ENCODE peak calls at places on chromosomes 11 and 22, in four cellular contexts. Z, I, E and Q are unnamed samples.

GRCh38 chr11:23406131-23406819 is 546.0 kb upstream of the CCDC179 start:
- DNase-seq in Z (no peak), I (no peak), E (no peak), Q (no peak)

GRCh38 chr11:68383976-68384501 is 71.6 kb downstream of the LRP5 start:
- DNase-seq in Z (peak), I (peak), E (peak), Q (peak)

GRCh38 chr11:57316017-57316416 is 8.7 kb downstream of the TNKS1BP1 start:
- DNase-seq in Z (no peak), I (no peak), E (no peak), Q (no peak)

GRCh38 chr11:112784323-112785073 is 176.7 kb upstream of the NCAM1 start:
- DNase-seq in Z (peak), I (no peak), E (peak), Q (no peak)

GRCh38 chr11:84089072-84090057 is 803.2 kb upstream of the CCDC90B start:
- DNase-seq in Z (no peak), I (no peak), E (peak), Q (no peak)

GRCh38 chr22:20429254-20430100 is 8.1 kb downstream of the SCARF2 start:
- DNase-seq in Z (no peak), I (no peak), E (peak), Q (peak)

GRCh38 chr22:28882545-28882877 is 861 bp upstream of the ZNRF3 start:
- DNase-seq in Z (no peak), I (no peak), E (no peak), Q (no peak)

GRCh38 chr11:112320668-112321067 is 60.0 kb upstream of the PLET1 start:
- DNase-seq in Z (peak), I (peak), E (peak), Q (no peak)

GRCh38 chr11:61728066-61728939 is 24.1 kb upstream of the MYRF start:
- DNase-seq in Z (no peak), I (no peak), E (no peak), Q (no peak)

GRCh38 chr22:18954333-18954732 is 18.2 kb upstream of the PRODH start:
- DNase-seq in Z (peak), I (peak), E (peak), Q (peak)

GRCh38 chr22:24433868-24434471 is 6.6 kb downstream of the ADORA2A start:
- DNase-seq in Z (peak), I (no peak), E (no peak), Q (peak)

GRCh38 chr11:72970557-72971118 is 156.4 kb downstream of the ATG16L2 start:
- DNase-seq in Z (peak), I (no peak), E (no peak), Q (no peak)

GRCh38 chr22:31343235-31344191 is 2.6 kb downstream of the PATZ1 start:
- DNase-seq in Z (no peak), I (no peak), E (peak), Q (peak)

GRCh38 chr11:49221112-49221511 is 12.7 kb upstream of the FOLH1 start:
- DNase-seq in Z (no peak), I (no peak), E (no peak), Q (no peak)

GRCh38 chr11:128575174-128575955 is 12.0 kb downstream of the ETS1 start:
- DNase-seq in Z (no peak), I (no peak), E (no peak), Q (no peak)

GRCh38 chr11:44326615-44327475 is 16.9 kb upstream of the ALX4 start:
- DNase-seq in Z (no peak), I (no peak), E (no peak), Q (no peak)

GRCh38 chr22:26646158-26646557 is 11.2 kb upstream of the MIAT start:
- DNase-seq in Z (peak), I (no peak), E (no peak), Q (no peak)

GRCh38 chr22:39414377-39414776 is 14.8 kb downstream of the TAB1 start:
- DNase-seq in Z (no peak), I (no peak), E (no peak), Q (no peak)

GRCh38 chr22:46569848-46570695 is 32.7 kb upstream of the CELSR1 start:
- DNase-seq in Z (no peak), I (no peak), E (no peak), Q (no peak)

GRCh38 chr11:9606799-9607510 is 33.5 kb downstream of the WEE1 start:
- DNase-seq in Z (no peak), I (no peak), E (no peak), Q (no peak)

GRCh38 chr11:129778877-129779276 is 36.8 kb upstream of the TMEM45B start:
- DNase-seq in Z (no peak), I (no peak), E (no peak), Q (no peak)

GRCh38 chr11:86174101-86175046 is 70.2 kb upstream of the EED start:
- DNase-seq in Z (peak), I (peak), E (peak), Q (no peak)

GRCh38 chr11:58028687-58029411 is 1.9 kb upstream of the OR6Q1 start:
- DNase-seq in Z (no peak), I (peak), E (peak), Q (no peak)

GRCh38 chr11:63951779-63952536 is 13.2 kb downstream of the NAA40 start:
- DNase-seq in Z (peak), I (no peak), E (no peak), Q (no peak)

GRCh38 chr11:92879086-92879485 is 90.4 kb upstream of the MTNR1B start:
- DNase-seq in Z (no peak), I (no peak), E (no peak), Q (no peak)

GRCh38 chr11:64447717-64448598 is 89.0 kb downstream of the RPS6KA4 start:
- DNase-seq in Z (peak), I (no peak), E (peak), Q (peak)

GRCh38 chr22:22127100-22127499 is 117.5 kb upstream of the VPREB1 start:
- DNase-seq in Z (no peak), I (no peak), E (no peak), Q (no peak)

GRCh38 chr22:47177334-47177815 is 414.9 kb downstream of the TBC1D22A start:
- DNase-seq in Z (no peak), I (no peak), E (no peak), Q (no peak)

GRCh38 chr11:83612891-83613766 is 327.0 kb upstream of the CCDC90B start:
- DNase-seq in Z (no peak), I (no peak), E (no peak), Q (no peak)

GRCh38 chr11:124970925-124971324 is 16.9 kb downstream of the CCDC15 start:
- DNase-seq in Z (peak), I (no peak), E (no peak), Q (no peak)

GRCh38 chr22:44580176-44580575 is 82.1 kb upstream of the RTL6 start:
- DNase-seq in Z (no peak), I (no peak), E (no peak), Q (no peak)

DNA sequence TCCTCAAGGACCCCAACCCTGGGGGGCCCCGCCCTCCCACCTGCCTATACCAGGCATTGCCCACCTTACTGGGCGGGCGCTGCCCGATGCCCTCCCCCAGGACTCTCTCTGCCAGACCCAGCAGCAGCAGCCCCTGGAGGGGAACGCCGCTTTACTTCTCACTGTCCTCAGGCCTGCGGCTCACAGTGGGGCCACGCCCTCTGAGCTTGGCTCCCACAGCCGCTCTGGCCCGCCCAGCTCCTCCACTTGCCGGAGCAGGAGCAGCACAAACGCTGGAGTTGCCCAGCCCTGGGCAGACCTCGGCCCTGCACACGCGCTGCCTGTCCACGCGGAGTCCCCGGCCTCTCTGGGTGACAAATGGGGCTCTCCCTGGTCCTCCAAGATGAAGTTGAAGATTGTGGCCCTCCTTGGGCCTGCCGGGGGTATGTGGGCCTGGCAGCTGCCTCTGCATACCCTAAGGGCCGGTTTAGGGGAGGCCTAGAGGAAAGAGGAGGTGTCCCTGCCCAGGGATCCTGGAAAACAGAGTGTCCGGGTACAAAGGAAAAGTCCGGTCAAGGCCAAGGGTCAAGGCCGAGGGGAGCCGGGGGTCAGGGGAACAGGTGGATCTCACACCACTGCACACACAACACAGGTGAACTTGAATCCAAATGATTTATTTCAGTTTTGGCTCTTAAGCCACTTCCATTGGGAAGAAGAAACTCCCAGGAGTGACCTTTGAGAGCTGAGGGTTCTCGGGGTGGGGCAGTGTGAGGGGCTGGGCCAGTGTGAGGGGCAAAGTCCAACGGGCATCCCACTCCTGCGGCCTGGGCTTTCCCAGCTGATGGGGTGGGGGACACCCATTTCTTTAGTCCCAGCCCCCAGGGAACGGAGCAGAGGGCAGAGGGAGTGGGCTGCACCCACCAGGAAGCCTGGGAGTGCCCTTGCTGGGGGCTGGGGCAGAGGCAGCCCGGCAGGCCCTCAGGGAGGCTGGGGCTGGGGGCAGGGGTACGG is 674 bp upstream of the BAIAP2L2 start:
- DNase-seq in Z (no peak), I (no peak), E (no peak), Q (no peak)
- TF ChIP-seq CTCF in Z (no peak), I (no peak), E (no peak), Q (no peak)

GRCh38 chr11:94876645-94877445 is 96.5 kb downstream of the CWC15 start:
- DNase-seq in Z (peak), I (peak), E (peak), Q (no peak)
- TF ChIP-seq CTCF in Z (peak), I (peak), E (no peak), Q (no peak)

GRCh38 chr11:15038963-15039362 is 34.4 kb upstream of the CALCB start:
- DNase-seq in Z (no peak), I (no peak), E (no peak), Q (no peak)
- TF ChIP-seq CTCF in Z (peak), I (no peak), E (no peak), Q (no peak)

DNA sequence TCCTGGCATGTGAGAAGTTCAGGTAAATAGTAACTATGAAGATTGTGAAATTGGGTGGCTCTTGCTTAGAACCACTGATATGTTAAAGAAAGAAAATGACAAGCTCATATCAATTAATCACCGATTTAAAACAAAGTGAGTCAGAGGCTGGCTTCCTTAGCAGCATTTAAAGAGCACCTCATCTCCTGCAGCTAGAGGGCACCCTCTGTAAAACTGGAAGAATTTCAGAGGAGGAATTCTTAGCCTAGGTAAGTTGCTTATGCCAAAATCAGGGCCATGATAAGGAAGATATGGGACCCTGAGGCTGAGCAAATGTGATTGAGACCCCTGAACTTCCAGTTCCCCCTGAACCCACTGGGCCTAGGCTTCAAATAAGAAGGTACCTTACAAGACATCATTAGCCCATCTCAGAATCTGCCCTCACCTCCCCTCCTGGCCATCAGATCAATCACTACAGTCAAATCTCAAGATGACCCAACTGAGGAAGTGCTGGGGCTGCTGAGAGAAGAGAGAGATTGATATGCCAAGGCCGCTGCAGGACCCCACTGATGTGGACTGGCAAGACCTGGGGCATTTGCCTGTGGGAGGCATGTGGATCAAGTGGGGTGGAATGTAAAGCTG is 8.6 kb upstream of the CD3E start:
- DNase-seq in Z (peak), I (no peak), E (peak), Q (no peak)
- TF ChIP-seq CTCF in Z (peak), I (peak), E (peak), Q (peak)

DNA sequence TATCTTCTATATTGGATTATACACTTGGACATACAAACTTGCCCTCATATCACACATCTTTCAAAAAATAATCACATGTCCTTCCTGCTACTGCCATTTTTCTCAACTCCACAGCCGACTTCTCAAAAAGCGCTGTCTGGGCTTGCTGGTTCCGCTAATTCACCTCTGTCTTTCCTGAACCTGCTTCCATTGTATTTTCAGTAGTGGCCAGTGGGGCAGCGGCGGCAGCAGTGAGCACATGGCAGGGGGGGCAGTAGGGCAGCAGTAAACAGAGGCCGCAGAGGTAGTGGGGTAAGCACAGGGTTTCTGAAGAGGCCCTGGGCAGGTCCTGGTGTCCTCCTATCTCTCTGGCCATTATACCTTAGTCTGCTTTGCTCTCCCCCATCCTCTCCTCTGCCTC is 126.3 kb downstream of the RRAS2 start:
- DNase-seq in Z (no peak), I (no peak), E (no peak), Q (no peak)
- TF ChIP-seq CTCF in Z (peak), I (peak), E (no peak), Q (no peak)

DNA sequence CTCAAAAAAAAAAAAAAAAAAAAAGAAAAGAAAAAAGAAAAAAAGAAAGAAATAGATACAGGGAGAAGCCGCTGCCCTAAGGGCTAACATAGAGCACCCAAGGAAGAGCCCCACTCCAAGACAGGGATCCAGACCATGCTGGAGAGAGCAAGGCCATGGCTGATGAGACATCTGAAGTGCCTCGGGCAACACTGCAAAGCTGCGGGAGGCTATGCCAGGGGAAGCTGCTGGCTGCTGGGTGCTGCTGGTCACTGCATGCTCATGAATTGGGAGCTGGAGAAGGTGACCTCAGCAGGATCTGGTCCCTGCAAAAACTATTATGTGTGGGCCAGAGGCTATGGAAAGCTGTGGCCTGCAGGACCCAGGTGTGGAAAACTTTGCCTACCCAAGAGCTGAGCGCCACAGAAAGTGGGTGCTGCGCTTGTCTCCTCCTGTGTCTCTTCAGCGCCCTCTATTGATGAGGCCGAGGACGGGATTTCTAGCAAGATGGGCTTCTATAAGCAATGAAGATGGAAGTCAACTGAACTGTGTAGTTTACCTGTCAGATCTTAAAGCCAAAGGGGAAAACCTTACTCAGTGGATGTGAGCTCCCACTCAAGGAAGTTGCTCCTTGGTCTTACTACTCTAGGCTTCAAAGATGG is 17.3 kb upstream of the SLC29A2 start:
- DNase-seq in Z (peak), I (peak), E (peak), Q (no peak)
- TF ChIP-seq CTCF in Z (peak), I (peak), E (peak), Q (no peak)

GRCh38 chr11:134861490-134862107 is 449.6 kb upstream of the B3GAT1 start:
- DNase-seq in Z (no peak), I (no peak), E (no peak), Q (no peak)
- TF ChIP-seq CTCF in Z (no peak), I (no peak), E (no peak), Q (no peak)

GRCh38 chr11:30285416-30286121 is 37.3 kb upstream of the ARL14EP start:
- DNase-seq in Z (peak), I (no peak), E (no peak), Q (no peak)

GRCh38 chr11:30281476-30282288 is 41.2 kb upstream of the ARL14EP start:
- DNase-seq in Z (no peak), I (no peak), E (no peak), Q (no peak)

GRCh38 chr11:30282289-30282631 is 40.6 kb upstream of the ARL14EP start:
- DNase-seq in Z (no peak), I (no peak), E (no peak), Q (no peak)

DNA sequence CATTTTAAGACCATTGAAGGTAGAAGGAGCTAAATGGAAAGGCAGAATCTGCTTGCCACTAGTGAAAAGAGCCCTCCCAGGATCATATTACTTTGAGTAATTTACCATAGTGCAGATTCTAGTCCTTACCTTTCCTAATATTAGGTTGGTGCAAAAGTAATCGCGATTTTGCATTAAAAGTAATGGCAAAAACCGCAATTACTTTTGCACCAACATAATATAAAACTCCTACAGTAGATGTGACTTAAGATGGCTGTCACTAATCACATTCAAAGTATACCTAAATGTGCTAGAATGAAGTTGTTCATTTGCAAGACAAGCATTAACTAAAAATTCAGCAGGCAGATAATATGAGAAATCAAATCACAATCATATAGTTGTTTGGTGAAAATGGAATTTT is 38.1 kb upstream of the ARL14EP start:
- DNase-seq in Z (no peak), I (no peak), E (no peak), Q (no peak)
- TF ChIP-seq CTCF in Z (no peak), I (no peak), E (no peak), Q (no peak)

GRCh38 chr11:47375546-47376085 is 2.7 kb downstream of the SPI1 start:
- DNase-seq in Z (no peak), I (no peak), E (no peak), Q (no peak)

GRCh38 chr11:47377571-47378010 is 756 bp downstream of the SPI1 start:
- DNase-seq in Z (no peak), I (no peak), E (no peak), Q (no peak)

GRCh38 chr11:47376183-47376542 is 2.2 kb downstream of the SPI1 start:
- DNase-seq in Z (no peak), I (no peak), E (no peak), Q (no peak)

GRCh38 chr11:47378011-47378835 is at the start of gene SPI1:
- DNase-seq in Z (no peak), I (no peak), E (no peak), Q (peak)

DNA sequence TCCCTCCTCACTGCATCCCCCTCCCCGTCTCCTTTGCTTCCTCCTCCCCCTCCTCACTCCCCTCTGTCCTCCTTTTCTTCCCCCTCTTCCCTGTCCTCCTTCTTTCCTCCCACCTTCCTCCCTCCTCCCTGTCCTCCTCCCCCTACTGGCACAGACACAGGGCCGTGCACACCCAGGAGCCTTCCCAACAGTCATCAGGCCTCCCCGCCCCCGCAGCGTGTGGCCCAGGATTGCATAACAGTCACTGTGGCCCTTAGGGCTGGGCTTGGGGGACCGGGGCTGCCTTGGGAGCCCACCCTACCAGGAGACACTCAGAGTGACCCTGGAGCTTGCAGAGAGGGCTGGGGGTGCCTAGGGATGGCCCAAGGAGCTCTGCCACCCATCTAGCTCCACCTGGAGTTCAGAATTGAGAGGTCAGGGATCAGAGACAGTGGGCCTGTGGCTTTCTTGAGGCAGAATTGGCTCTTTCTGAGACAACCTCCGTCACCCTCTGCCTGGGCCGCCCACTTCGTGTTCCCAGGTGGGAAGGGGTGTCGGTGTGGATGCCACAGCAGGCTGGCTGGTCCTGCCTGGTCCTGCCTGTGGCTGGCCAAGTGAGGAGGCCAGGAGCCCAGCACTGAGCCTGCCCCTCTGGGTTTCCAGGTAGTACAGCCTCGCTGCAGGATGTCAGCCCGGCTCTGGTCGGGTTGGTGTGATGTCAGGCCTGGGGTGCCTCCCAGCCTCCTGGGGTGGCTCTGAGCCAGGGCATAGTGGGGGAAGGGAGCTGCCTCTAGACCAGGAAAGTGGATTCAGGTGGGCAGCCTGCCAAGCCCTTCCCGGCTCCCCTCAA is 1.6 kb downstream of the SPI1 start:
- DNase-seq in Z (no peak), I (no peak), E (no peak), Q (peak)
- TF ChIP-seq CTCF in Z (no peak), I (no peak), E (no peak), Q (no peak)

GRCh38 chr11:97498891-97499290 is 1109.1 kb downstream of the JRKL start:
- DNase-seq in Z (no peak), I (no peak), E (no peak), Q (no peak)

GRCh38 chr11:97506360-97506759 is 1116.5 kb downstream of the JRKL start:
- DNase-seq in Z (no peak), I (no peak), E (no peak), Q (no peak)

GRCh38 chr11:97502201-97502600 is 1112.4 kb downstream of the JRKL start:
- DNase-seq in Z (peak), I (no peak), E (no peak), Q (no peak)
- TF ChIP-seq CTCF in Z (no peak), I (no peak), E (no peak), Q (no peak)